ENCODE peak calls at places on chromosome 16, in four cellular contexts. W is ovary, N is breast epithelium, Z is lower leg skin. V is an unnamed sample.

GRCh38 chr16:57372372-57373116 is at the start of gene CX3CL1:
- DNase-seq in N (peak), Z (peak), W (peak), V (no peak)

GRCh38 chr16:82192665-82193064 is 22.6 kb upstream of the MPHOSPH6 start:
- DNase-seq in W (no peak), Z (no peak), N (no peak), V (no peak)

GRCh38 chr16:87132361-87133014 is 184.7 kb downstream of the C16orf95 start:
- DNase-seq in W (no peak), Z (no peak), N (no peak), V (no peak)

GRCh38 chr16:85171809-85172464 is 59.7 kb upstream of the CIBAR2 start:
- DNase-seq in Z (no peak), W (no peak), N (no peak), V (no peak)

GRCh38 chr16:18068477-18068876 is 268.1 kb downstream of the NPIPA8 start:
- DNase-seq in W (no peak), Z (no peak), N (no peak), V (no peak)

GRCh38 chr16:22353188-22353919 is 21.1 kb downstream of the CDR2 start:
- DNase-seq in Z (no peak), N (no peak), W (no peak), V (no peak)

GRCh38 chr16:87229230-87230192 is 87.7 kb downstream of the C16orf95 start:
- DNase-seq in W (no peak), N (no peak), Z (peak), V (no peak)

GRCh38 chr16:49492090-49492801 is 118.6 kb downstream of the C16orf78 start:
- DNase-seq in Z (peak), N (no peak), W (peak), V (peak)

GRCh38 chr16:8199390-8199789 is 390.9 kb downstream of the TMEM114 start:
- DNase-seq in Z (no peak), N (no peak), W (no peak), V (no peak)

GRCh38 chr16:66093217-66093616 is 273.3 kb upstream of the CDH5 start:
- DNase-seq in Z (no peak), N (no peak), W (no peak), V (no peak)

GRCh38 chr16:977096-977701 is 4.4 kb upstream of the SOX8 start:
- DNase-seq in N (no peak), W (peak), Z (no peak), V (no peak)

GRCh38 chr16:57693539-57693938 is 1.1 kb upstream of the DRC7 start:
- DNase-seq in W (no peak), Z (no peak), N (no peak), V (no peak)

GRCh38 chr16:56196381-56196780 is 5.1 kb downstream of the GNAO1 start:
- DNase-seq in Z (no peak), W (no peak), N (no peak), V (no peak)

GRCh38 chr16:15575293-15576049 is 67.5 kb downstream of the MARF1 start:
- DNase-seq in W (no peak), Z (no peak), N (no peak), V (no peak)

GRCh38 chr16:71524566-71525553 is 1.4 kb upstream of the CHST4 start:
- DNase-seq in W (no peak), Z (no peak), N (no peak), V (no peak)

GRCh38 chr16:31475949-31476304 is 4.0 kb downstream of the TGFB1I1 start:
- DNase-seq in W (no peak), N (no peak), Z (no peak), V (no peak)

GRCh38 chr16:66840883-66841282 is 3.3 kb upstream of the CA7 start:
- DNase-seq in W (no peak), Z (peak), N (no peak), V (no peak)

GRCh38 chr16:75491876-75492275 is 3.4 kb downstream of the CHST6 start:
- DNase-seq in Z (no peak), W (no peak), N (no peak), V (no peak)

GRCh38 chr16:67226295-67226803 is 581 bp upstream of the TMEM208 start:
- DNase-seq in N (no peak), Z (no peak), W (no peak), V (no peak)

GRCh38 chr16:62755938-62756337 is 719.7 kb upstream of the CDH8 start:
- DNase-seq in N (no peak), W (no peak), Z (no peak), V (no peak)

GRCh38 chr16:14354561-14355351 is 275.3 kb downstream of the PARN start:
- DNase-seq in N (no peak), W (no peak), Z (no peak), V (no peak)

GRCh38 chr16:31875112-31875803 is 1.7 kb downstream of the ZNF267 start:
- DNase-seq in W (no peak), N (no peak), Z (no peak), V (no peak)

GRCh38 chr16:10370096-10370726 is 15.7 kb upstream of the ATF7IP2 start:
- DNase-seq in W (no peak), Z (no peak), N (no peak), V (no peak)

GRCh38 chr16:84284168-84284722 is 10.4 kb upstream of the WFDC1 start:
- DNase-seq in W (peak), N (no peak), Z (peak), V (no peak)

GRCh38 chr16:14186954-14187306 is 115.8 kb downstream of the MRTFB start:
- DNase-seq in W (no peak), N (no peak), Z (no peak), V (no peak)

GRCh38 chr16:67399218-67399733 is 6.0 kb upstream of the TPPP3 start:
- DNase-seq in N (no peak), Z (peak), W (peak), V (peak)

GRCh38 chr16:48613061-48613957 is 3.3 kb upstream of the N4BP1 start:
- DNase-seq in Z (peak), W (no peak), N (no peak), V (no peak)

GRCh38 chr16:88651276-88651988 is 579 bp upstream of the CYBA start:
- DNase-seq in N (no peak), Z (peak), W (no peak), V (peak)

GRCh38 chr16:49459953-49460735 is 86.5 kb downstream of the C16orf78 start:
- DNase-seq in W (no peak), N (no peak), Z (peak), V (no peak)

GRCh38 chr16:23148513-23149266 is 562 bp downstream of the USP31 start:
- DNase-seq in N (peak), Z (peak), W (peak), V (peak)

GRCh38 chr16:85461814-85462404 is 151.2 kb upstream of the GSE1 start:
- DNase-seq in N (no peak), Z (no peak), W (peak), V (no peak)

GRCh38 chr16:48971571-48972071 is 310.0 kb downstream of the CBLN1 start:
- DNase-seq in Z (peak), N (no peak), W (no peak), V (no peak)

GRCh38 chr16:13036600-13036999 is 135.2 kb downstream of the SHISA9 start:
- DNase-seq in N (no peak), W (peak), Z (no peak), V (no peak)

GRCh38 chr16:70378869-70379493 is 32.3 kb downstream of the DDX19A start:
- DNase-seq in Z (no peak), W (no peak), N (no peak), V (no peak)
- TF ChIP-seq POLR2A in Z (no peak), W (no peak), N (no peak), V (peak)

DNA sequence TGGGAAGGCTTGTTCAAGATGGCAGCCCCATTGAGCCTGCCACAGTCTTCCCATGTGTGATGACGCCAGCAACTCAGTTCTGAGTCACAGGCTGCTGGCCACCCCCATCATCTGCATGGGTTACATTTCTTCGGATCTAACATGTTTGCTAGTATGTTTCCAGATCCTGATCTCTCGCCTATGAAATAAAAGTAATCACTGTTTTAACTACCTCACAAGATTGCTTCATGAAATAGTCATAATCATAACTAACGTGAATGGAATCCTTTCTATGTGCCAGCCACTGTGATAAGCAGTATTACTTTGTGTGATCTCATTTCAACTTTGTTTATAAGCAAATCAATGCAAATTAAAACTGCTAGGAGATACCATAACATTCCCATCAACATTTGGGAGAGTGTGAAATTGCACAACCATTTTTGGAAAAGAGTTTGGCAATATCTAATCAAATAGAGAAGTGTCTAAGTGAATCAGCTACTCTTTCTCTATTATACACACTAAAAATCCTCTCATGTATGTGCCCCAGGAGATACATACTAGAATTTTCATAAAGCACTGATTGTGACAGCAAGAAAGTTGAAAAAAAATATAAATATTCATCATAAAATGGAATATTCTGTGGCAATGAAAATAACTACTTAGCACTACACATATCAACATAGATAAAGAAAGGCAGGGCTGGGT is 300.2 kb upstream of the IRX5 start:
- DNase-seq in N (no peak), Z (no peak), W (no peak), V (no peak)
- TF ChIP-seq POLR2A in N (no peak), Z (no peak), W (no peak), V (no peak)

GRCh38 chr16:30417447-30418349 is 10.3 kb downstream of the ZNF771 start:
- DNase-seq in N (peak), W (peak), Z (peak), V (peak)
- TF ChIP-seq POLR2A in N (no peak), W (no peak), Z (no peak), V (peak)

GRCh38 chr16:2468725-2469398 is 2.2 kb upstream of the NTN3 start:
- DNase-seq in Z (no peak), N (no peak), W (no peak), V (peak)

GRCh38 chr16:2467301-2468141 is 3.6 kb upstream of the NTN3 start:
- DNase-seq in N (peak), Z (peak), W (peak), V (no peak)

GRCh38 chr16:2469399-2470233 is 1.5 kb upstream of the NTN3 start:
- DNase-seq in Z (no peak), W (no peak), N (no peak), V (no peak)

GRCh38 chr16:2466667-2467300 is 4.3 kb upstream of the NTN3 start:
- DNase-seq in W (no peak), N (no peak), Z (no peak), V (no peak)

GRCh38 chr16:2468142-2468724 is 2.9 kb upstream of the NTN3 start:
- DNase-seq in Z (no peak), W (no peak), N (no peak), V (no peak)
- TF ChIP-seq POLR2A in Z (no peak), W (no peak), N (no peak), V (no peak)

DNA sequence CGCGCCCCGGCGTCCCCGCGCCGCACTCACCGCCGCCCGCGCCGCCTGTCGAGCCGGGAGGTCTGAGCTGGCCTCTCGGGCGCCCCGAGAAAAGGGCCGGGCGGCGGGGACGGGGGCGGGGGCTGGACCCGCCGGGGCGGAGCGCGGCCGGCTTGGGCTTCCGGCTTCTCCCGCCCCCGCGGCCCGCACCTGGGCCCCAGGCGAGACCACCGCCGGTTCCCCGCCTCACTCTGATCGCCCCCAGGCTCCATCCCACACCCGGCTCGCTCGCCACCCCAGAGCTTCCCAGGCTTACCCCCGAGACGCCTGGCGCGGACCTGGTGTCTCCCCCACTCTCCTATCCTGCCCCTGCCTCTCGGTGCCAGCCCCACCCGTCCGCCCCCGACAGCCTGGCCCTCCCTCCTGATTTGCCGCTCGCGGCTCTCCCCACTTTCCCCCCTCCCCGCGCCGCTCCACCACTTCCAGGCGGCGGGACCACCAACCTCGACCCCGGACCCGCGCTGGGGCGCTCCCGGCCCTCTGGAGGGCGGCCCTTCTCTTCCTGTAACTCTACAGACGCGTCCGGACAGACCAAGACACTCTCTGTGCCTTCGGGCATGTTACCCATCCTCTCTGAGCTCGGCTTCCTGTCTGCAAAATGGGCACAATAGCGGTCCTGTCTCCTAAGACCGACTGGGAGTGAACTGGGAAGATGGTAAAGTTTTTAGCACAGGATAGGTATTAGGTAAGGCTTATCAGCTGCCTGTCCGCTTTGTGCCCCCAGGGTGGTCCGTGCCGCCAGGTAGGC is at the start of gene LITAF:
- DNase-seq in N (peak), Z (peak), W (peak), V (peak)
- TF ChIP-seq POLR2A in N (no peak), Z (no peak), W (peak), V (peak)

DNA sequence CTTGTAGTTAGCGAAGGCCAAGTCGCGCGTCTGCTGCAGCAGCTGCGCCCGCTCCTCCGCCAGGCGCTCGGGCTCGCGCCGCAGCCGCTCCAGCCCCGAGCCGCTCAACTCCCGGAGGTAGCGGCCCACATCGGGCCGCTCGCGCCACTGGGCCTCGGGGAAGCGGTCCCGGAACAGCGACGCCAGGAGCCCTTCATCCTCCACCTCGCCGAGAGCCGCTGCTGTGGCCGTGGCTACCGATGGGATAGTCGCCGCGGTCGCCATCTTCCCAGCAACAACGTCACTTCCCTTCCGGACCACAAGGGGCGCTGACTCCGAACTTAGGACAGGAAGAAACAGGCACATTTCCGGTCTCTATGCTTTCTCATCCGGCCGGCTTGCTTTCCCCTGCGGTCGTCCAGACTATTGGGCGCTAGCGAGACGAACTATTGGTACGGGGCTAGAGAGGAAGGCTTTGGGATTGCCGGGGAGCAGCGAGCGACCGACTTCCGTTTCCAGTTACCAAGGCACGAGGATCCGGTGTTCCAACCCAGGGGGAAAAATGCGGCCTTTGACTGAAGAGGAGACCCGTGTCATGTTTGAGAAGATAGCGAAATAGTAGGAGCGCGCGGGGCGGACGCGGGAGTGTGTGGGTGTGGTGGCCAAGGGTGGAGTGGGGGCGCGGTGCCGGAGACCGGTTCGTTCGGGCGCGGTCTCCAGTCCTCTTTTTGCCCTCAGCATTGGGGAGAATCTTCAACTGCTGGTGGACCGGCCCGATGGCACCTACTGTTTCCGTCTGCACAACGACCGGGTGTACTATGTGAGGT is at the start of the genes COG8 and NIP7:
- DNase-seq in W (peak), Z (peak), N (peak), V (peak)
- TF ChIP-seq POLR2A in W (peak), Z (no peak), N (no peak), V (peak)

GRCh38 chr16:29675811-29676643 is 3.0 kb upstream of the QPRT start:
- DNase-seq in N (no peak), W (no peak), Z (no peak), V (no peak)

GRCh38 chr16:29680180-29680598 is 1.2 kb downstream of the QPRT start:
- DNase-seq in Z (no peak), W (no peak), N (no peak), V (no peak)

GRCh38 chr16:29676989-29677388 is 2.0 kb upstream of the QPRT start:
- DNase-seq in W (no peak), N (no peak), Z (no peak), V (no peak)

GRCh38 chr16:29674188-29674587 is 4.8 kb upstream of the QPRT start:
- DNase-seq in N (no peak), W (peak), Z (no peak), V (no peak)

GRCh38 chr16:29678691-29679267 is at the start of gene QPRT:
- DNase-seq in Z (no peak), W (peak), N (no peak), V (peak)
- TF ChIP-seq POLR2A in Z (no peak), W (no peak), N (no peak), V (no peak)

GRCh38 chr16:19180741-19181140 is 12.7 kb downstream of the SYT17 start:
- DNase-seq in W (no peak), Z (no peak), N (no peak), V (no peak)
- TF ChIP-seq POLR2A in W (no peak), Z (no peak), N (no peak), V (no peak)